ENCODE peak calls at places on chromosomes 13 and 19, in four cellular contexts. One of them, this sample, is unnamed.

GRCh38 chr19:28213476-28214082 is 999.4 kb downstream of the UQCRFS1 start:
- DNase-seq in stimulated activated naive CD8-positive, alpha-beta T cell treated with anti-CD3 and anti-CD28 coated beads, Interleukin-15, Interleukin-2, amounts not matched to agents 100 U/mL and 50 U/mL, for 24 hours: no peak
- DNase-seq in adipocyte: no peak
- DNase-seq in activated CD8-positive, alpha-beta memory T cell treated with anti-CD3 and anti-CD28 coated beads, Interleukin-2, amount 10 ng/mL, durations not matched to agents 7 days and 5 days: no peak
- DNase-seq in this sample: no peak

GRCh38 chr13:78610381-78610883 is 7.1 kb upstream of the POU4F1 start:
- DNase-seq in stimulated activated naive CD8-positive, alpha-beta T cell treated with anti-CD3 and anti-CD28 coated beads, Interleukin-15, Interleukin-2, amounts not matched to agents 100 U/mL and 50 U/mL, for 24 hours: no peak
- DNase-seq in adipocyte: no peak
- DNase-seq in activated CD8-positive, alpha-beta memory T cell treated with anti-CD3 and anti-CD28 coated beads, Interleukin-2, amount 10 ng/mL, durations not matched to agents 7 days and 5 days: no peak
- DNase-seq in this sample: no peak

GRCh38 chr19:793775-794174 is 3.5 kb upstream of the PTBP1 start:
- DNase-seq in stimulated activated naive CD8-positive, alpha-beta T cell treated with anti-CD3 and anti-CD28 coated beads, Interleukin-15, Interleukin-2, amounts not matched to agents 100 U/mL and 50 U/mL, for 24 hours: no peak
- DNase-seq in adipocyte: no peak
- DNase-seq in activated CD8-positive, alpha-beta memory T cell treated with anti-CD3 and anti-CD28 coated beads, Interleukin-2, amount 10 ng/mL, durations not matched to agents 7 days and 5 days: no peak
- DNase-seq in this sample: no peak

GRCh38 chr13:28637714-28638355 is 21.1 kb upstream of the POMP start:
- DNase-seq in stimulated activated naive CD8-positive, alpha-beta T cell treated with anti-CD3 and anti-CD28 coated beads, Interleukin-15, Interleukin-2, amounts not matched to agents 100 U/mL and 50 U/mL, for 24 hours: no peak
- DNase-seq in adipocyte: peak
- DNase-seq in activated CD8-positive, alpha-beta memory T cell treated with anti-CD3 and anti-CD28 coated beads, Interleukin-2, amount 10 ng/mL, durations not matched to agents 7 days and 5 days: no peak
- DNase-seq in this sample: no peak

GRCh38 chr19:32269831-32270230 is 75.6 kb upstream of the ZNF507 start:
- DNase-seq in stimulated activated naive CD8-positive, alpha-beta T cell treated with anti-CD3 and anti-CD28 coated beads, Interleukin-15, Interleukin-2, amounts not matched to agents 100 U/mL and 50 U/mL, for 24 hours: no peak
- DNase-seq in adipocyte: no peak
- DNase-seq in activated CD8-positive, alpha-beta memory T cell treated with anti-CD3 and anti-CD28 coated beads, Interleukin-2, amount 10 ng/mL, durations not matched to agents 7 days and 5 days: no peak
- DNase-seq in this sample: no peak

GRCh38 chr19:48102870-48103751 is 7.5 kb downstream of the PLA2G4C start:
- DNase-seq in stimulated activated naive CD8-positive, alpha-beta T cell treated with anti-CD3 and anti-CD28 coated beads, Interleukin-15, Interleukin-2, amounts not matched to agents 100 U/mL and 50 U/mL, for 24 hours: peak
- DNase-seq in adipocyte: peak
- DNase-seq in activated CD8-positive, alpha-beta memory T cell treated with anti-CD3 and anti-CD28 coated beads, Interleukin-2, amount 10 ng/mL, durations not matched to agents 7 days and 5 days: peak
- DNase-seq in this sample: peak

GRCh38 chr13:40452038-40452666 is 214.3 kb downstream of the FOXO1 start:
- DNase-seq in stimulated activated naive CD8-positive, alpha-beta T cell treated with anti-CD3 and anti-CD28 coated beads, Interleukin-15, Interleukin-2, amounts not matched to agents 100 U/mL and 50 U/mL, for 24 hours: no peak
- DNase-seq in adipocyte: no peak
- DNase-seq in activated CD8-positive, alpha-beta memory T cell treated with anti-CD3 and anti-CD28 coated beads, Interleukin-2, amount 10 ng/mL, durations not matched to agents 7 days and 5 days: no peak
- DNase-seq in this sample: no peak

GRCh38 chr13:41837668-41838067 is 123.2 kb downstream of the VWA8 start:
- DNase-seq in stimulated activated naive CD8-positive, alpha-beta T cell treated with anti-CD3 and anti-CD28 coated beads, Interleukin-15, Interleukin-2, amounts not matched to agents 100 U/mL and 50 U/mL, for 24 hours: no peak
- DNase-seq in adipocyte: no peak
- DNase-seq in activated CD8-positive, alpha-beta memory T cell treated with anti-CD3 and anti-CD28 coated beads, Interleukin-2, amount 10 ng/mL, durations not matched to agents 7 days and 5 days: no peak
- DNase-seq in this sample: no peak

GRCh38 chr19:7658219-7658686 is 10.6 kb upstream of the RETN start:
- DNase-seq in stimulated activated naive CD8-positive, alpha-beta T cell treated with anti-CD3 and anti-CD28 coated beads, Interleukin-15, Interleukin-2, amounts not matched to agents 100 U/mL and 50 U/mL, for 24 hours: peak
- DNase-seq in adipocyte: no peak
- DNase-seq in activated CD8-positive, alpha-beta memory T cell treated with anti-CD3 and anti-CD28 coated beads, Interleukin-2, amount 10 ng/mL, durations not matched to agents 7 days and 5 days: peak
- DNase-seq in this sample: no peak

GRCh38 chr19:20278342-20278741 is 111.3 kb downstream of the ZNF486 start:
- DNase-seq in stimulated activated naive CD8-positive, alpha-beta T cell treated with anti-CD3 and anti-CD28 coated beads, Interleukin-15, Interleukin-2, amounts not matched to agents 100 U/mL and 50 U/mL, for 24 hours: no peak
- DNase-seq in adipocyte: peak
- DNase-seq in activated CD8-positive, alpha-beta memory T cell treated with anti-CD3 and anti-CD28 coated beads, Interleukin-2, amount 10 ng/mL, durations not matched to agents 7 days and 5 days: peak
- DNase-seq in this sample: peak

GRCh38 chr19:34481861-34482379 is 362 bp downstream of the WTIP start:
- DNase-seq in stimulated activated naive CD8-positive, alpha-beta T cell treated with anti-CD3 and anti-CD28 coated beads, Interleukin-15, Interleukin-2, amounts not matched to agents 100 U/mL and 50 U/mL, for 24 hours: no peak
- DNase-seq in adipocyte: peak
- DNase-seq in activated CD8-positive, alpha-beta memory T cell treated with anti-CD3 and anti-CD28 coated beads, Interleukin-2, amount 10 ng/mL, durations not matched to agents 7 days and 5 days: no peak
- DNase-seq in this sample: no peak

GRCh38 chr13:40732658-40733057 is 38.3 kb downstream of the MRPS31 start:
- DNase-seq in stimulated activated naive CD8-positive, alpha-beta T cell treated with anti-CD3 and anti-CD28 coated beads, Interleukin-15, Interleukin-2, amounts not matched to agents 100 U/mL and 50 U/mL, for 24 hours: no peak
- DNase-seq in adipocyte: no peak
- DNase-seq in activated CD8-positive, alpha-beta memory T cell treated with anti-CD3 and anti-CD28 coated beads, Interleukin-2, amount 10 ng/mL, durations not matched to agents 7 days and 5 days: no peak
- DNase-seq in this sample: no peak

GRCh38 chr13:80649274-80649673 is 308.3 kb upstream of the SPRY2 start:
- DNase-seq in stimulated activated naive CD8-positive, alpha-beta T cell treated with anti-CD3 and anti-CD28 coated beads, Interleukin-15, Interleukin-2, amounts not matched to agents 100 U/mL and 50 U/mL, for 24 hours: no peak
- DNase-seq in adipocyte: no peak
- DNase-seq in activated CD8-positive, alpha-beta memory T cell treated with anti-CD3 and anti-CD28 coated beads, Interleukin-2, amount 10 ng/mL, durations not matched to agents 7 days and 5 days: no peak
- DNase-seq in this sample: no peak

GRCh38 chr13:112902669-112903068 is 66.3 kb upstream of the MCF2L start:
- DNase-seq in stimulated activated naive CD8-positive, alpha-beta T cell treated with anti-CD3 and anti-CD28 coated beads, Interleukin-15, Interleukin-2, amounts not matched to agents 100 U/mL and 50 U/mL, for 24 hours: no peak
- DNase-seq in adipocyte: no peak
- DNase-seq in activated CD8-positive, alpha-beta memory T cell treated with anti-CD3 and anti-CD28 coated beads, Interleukin-2, amount 10 ng/mL, durations not matched to agents 7 days and 5 days: no peak
- DNase-seq in this sample: no peak

GRCh38 chr13:112983428-112984196 is 14.6 kb downstream of the MCF2L start:
- DNase-seq in stimulated activated naive CD8-positive, alpha-beta T cell treated with anti-CD3 and anti-CD28 coated beads, Interleukin-15, Interleukin-2, amounts not matched to agents 100 U/mL and 50 U/mL, for 24 hours: no peak
- DNase-seq in adipocyte: no peak
- DNase-seq in activated CD8-positive, alpha-beta memory T cell treated with anti-CD3 and anti-CD28 coated beads, Interleukin-2, amount 10 ng/mL, durations not matched to agents 7 days and 5 days: no peak
- DNase-seq in this sample: peak

GRCh38 chr19:5045956-5046338 is 77.0 kb downstream of the KDM4B start:
- DNase-seq in stimulated activated naive CD8-positive, alpha-beta T cell treated with anti-CD3 and anti-CD28 coated beads, Interleukin-15, Interleukin-2, amounts not matched to agents 100 U/mL and 50 U/mL, for 24 hours: no peak
- DNase-seq in adipocyte: no peak
- DNase-seq in activated CD8-positive, alpha-beta memory T cell treated with anti-CD3 and anti-CD28 coated beads, Interleukin-2, amount 10 ng/mL, durations not matched to agents 7 days and 5 days: no peak
- DNase-seq in this sample: no peak

GRCh38 chr13:24269803-24270202 is 39.6 kb upstream of the C1QTNF9 start:
- DNase-seq in stimulated activated naive CD8-positive, alpha-beta T cell treated with anti-CD3 and anti-CD28 coated beads, Interleukin-15, Interleukin-2, amounts not matched to agents 100 U/mL and 50 U/mL, for 24 hours: no peak
- DNase-seq in adipocyte: no peak
- DNase-seq in activated CD8-positive, alpha-beta memory T cell treated with anti-CD3 and anti-CD28 coated beads, Interleukin-2, amount 10 ng/mL, durations not matched to agents 7 days and 5 days: no peak
- DNase-seq in this sample: no peak

GRCh38 chr19:34136127-34136526 is 36.2 kb upstream of the LSM14A start:
- DNase-seq in stimulated activated naive CD8-positive, alpha-beta T cell treated with anti-CD3 and anti-CD28 coated beads, Interleukin-15, Interleukin-2, amounts not matched to agents 100 U/mL and 50 U/mL, for 24 hours: no peak
- DNase-seq in adipocyte: no peak
- DNase-seq in activated CD8-positive, alpha-beta memory T cell treated with anti-CD3 and anti-CD28 coated beads, Interleukin-2, amount 10 ng/mL, durations not matched to agents 7 days and 5 days: no peak
- DNase-seq in this sample: no peak

GRCh38 chr19:7681336-7682174 is 922 bp downstream of the TRAPPC5 start:
- DNase-seq in stimulated activated naive CD8-positive, alpha-beta T cell treated with anti-CD3 and anti-CD28 coated beads, Interleukin-15, Interleukin-2, amounts not matched to agents 100 U/mL and 50 U/mL, for 24 hours: peak
- DNase-seq in adipocyte: peak
- DNase-seq in activated CD8-positive, alpha-beta memory T cell treated with anti-CD3 and anti-CD28 coated beads, Interleukin-2, amount 10 ng/mL, durations not matched to agents 7 days and 5 days: peak
- DNase-seq in this sample: peak

GRCh38 chr19:46828484-46828883 is 22.2 kb downstream of the AP2S1 start:
- DNase-seq in stimulated activated naive CD8-positive, alpha-beta T cell treated with anti-CD3 and anti-CD28 coated beads, Interleukin-15, Interleukin-2, amounts not matched to agents 100 U/mL and 50 U/mL, for 24 hours: peak
- DNase-seq in adipocyte: peak
- DNase-seq in activated CD8-positive, alpha-beta memory T cell treated with anti-CD3 and anti-CD28 coated beads, Interleukin-2, amount 10 ng/mL, durations not matched to agents 7 days and 5 days: peak
- DNase-seq in this sample: no peak

GRCh38 chr13:111421216-111421615 is 100.8 kb downstream of the TEX29 start:
- DNase-seq in stimulated activated naive CD8-positive, alpha-beta T cell treated with anti-CD3 and anti-CD28 coated beads, Interleukin-15, Interleukin-2, amounts not matched to agents 100 U/mL and 50 U/mL, for 24 hours: no peak
- DNase-seq in adipocyte: no peak
- DNase-seq in activated CD8-positive, alpha-beta memory T cell treated with anti-CD3 and anti-CD28 coated beads, Interleukin-2, amount 10 ng/mL, durations not matched to agents 7 days and 5 days: no peak
- DNase-seq in this sample: no peak

GRCh38 chr13:25927966-25928365 is 123.8 kb downstream of the SHISA2 start:
- DNase-seq in stimulated activated naive CD8-positive, alpha-beta T cell treated with anti-CD3 and anti-CD28 coated beads, Interleukin-15, Interleukin-2, amounts not matched to agents 100 U/mL and 50 U/mL, for 24 hours: no peak
- DNase-seq in adipocyte: peak
- DNase-seq in activated CD8-positive, alpha-beta memory T cell treated with anti-CD3 and anti-CD28 coated beads, Interleukin-2, amount 10 ng/mL, durations not matched to agents 7 days and 5 days: no peak
- DNase-seq in this sample: no peak

GRCh38 chr13:23320926-23321533 is 112.5 kb downstream of the SACS start:
- DNase-seq in stimulated activated naive CD8-positive, alpha-beta T cell treated with anti-CD3 and anti-CD28 coated beads, Interleukin-15, Interleukin-2, amounts not matched to agents 100 U/mL and 50 U/mL, for 24 hours: no peak
- DNase-seq in adipocyte: no peak
- DNase-seq in activated CD8-positive, alpha-beta memory T cell treated with anti-CD3 and anti-CD28 coated beads, Interleukin-2, amount 10 ng/mL, durations not matched to agents 7 days and 5 days: no peak
- DNase-seq in this sample: no peak

GRCh38 chr19:16301999-16302694 is 22.5 kb upstream of the KLF2 start:
- DNase-seq in stimulated activated naive CD8-positive, alpha-beta T cell treated with anti-CD3 and anti-CD28 coated beads, Interleukin-15, Interleukin-2, amounts not matched to agents 100 U/mL and 50 U/mL, for 24 hours: no peak
- DNase-seq in adipocyte: no peak
- DNase-seq in activated CD8-positive, alpha-beta memory T cell treated with anti-CD3 and anti-CD28 coated beads, Interleukin-2, amount 10 ng/mL, durations not matched to agents 7 days and 5 days: no peak
- DNase-seq in this sample: peak

GRCh38 chr19:3056454-3057016 is 5.8 kb downstream of the TLE5 start:
- DNase-seq in stimulated activated naive CD8-positive, alpha-beta T cell treated with anti-CD3 and anti-CD28 coated beads, Interleukin-15, Interleukin-2, amounts not matched to agents 100 U/mL and 50 U/mL, for 24 hours: no peak
- DNase-seq in adipocyte: no peak
- DNase-seq in activated CD8-positive, alpha-beta memory T cell treated with anti-CD3 and anti-CD28 coated beads, Interleukin-2, amount 10 ng/mL, durations not matched to agents 7 days and 5 days: no peak
- DNase-seq in this sample: no peak

GRCh38 chr13:30705672-30706071 is 29.7 kb upstream of the ALOX5AP start:
- DNase-seq in stimulated activated naive CD8-positive, alpha-beta T cell treated with anti-CD3 and anti-CD28 coated beads, Interleukin-15, Interleukin-2, amounts not matched to agents 100 U/mL and 50 U/mL, for 24 hours: no peak
- DNase-seq in adipocyte: no peak
- DNase-seq in activated CD8-positive, alpha-beta memory T cell treated with anti-CD3 and anti-CD28 coated beads, Interleukin-2, amount 10 ng/mL, durations not matched to agents 7 days and 5 days: peak
- DNase-seq in this sample: peak

GRCh38 chr13:111280666-111281577 is 39.5 kb upstream of the TEX29 start:
- DNase-seq in stimulated activated naive CD8-positive, alpha-beta T cell treated with anti-CD3 and anti-CD28 coated beads, Interleukin-15, Interleukin-2, amounts not matched to agents 100 U/mL and 50 U/mL, for 24 hours: no peak
- DNase-seq in adipocyte: peak
- DNase-seq in activated CD8-positive, alpha-beta memory T cell treated with anti-CD3 and anti-CD28 coated beads, Interleukin-2, amount 10 ng/mL, durations not matched to agents 7 days and 5 days: no peak
- DNase-seq in this sample: no peak

GRCh38 chr13:20654156-20654555 is 49.3 kb upstream of the IL17D start:
- DNase-seq in stimulated activated naive CD8-positive, alpha-beta T cell treated with anti-CD3 and anti-CD28 coated beads, Interleukin-15, Interleukin-2, amounts not matched to agents 100 U/mL and 50 U/mL, for 24 hours: no peak
- DNase-seq in adipocyte: peak
- DNase-seq in activated CD8-positive, alpha-beta memory T cell treated with anti-CD3 and anti-CD28 coated beads, Interleukin-2, amount 10 ng/mL, durations not matched to agents 7 days and 5 days: no peak
- DNase-seq in this sample: no peak

GRCh38 chr19:2422951-2423880 is 4.2 kb downstream of the TIMM13 start:
- DNase-seq in stimulated activated naive CD8-positive, alpha-beta T cell treated with anti-CD3 and anti-CD28 coated beads, Interleukin-15, Interleukin-2, amounts not matched to agents 100 U/mL and 50 U/mL, for 24 hours: no peak
- DNase-seq in adipocyte: no peak
- DNase-seq in activated CD8-positive, alpha-beta memory T cell treated with anti-CD3 and anti-CD28 coated beads, Interleukin-2, amount 10 ng/mL, durations not matched to agents 7 days and 5 days: no peak
- DNase-seq in this sample: no peak

GRCh38 chr13:26988059-26988769 is 183.4 kb downstream of the USP12 start:
- DNase-seq in stimulated activated naive CD8-positive, alpha-beta T cell treated with anti-CD3 and anti-CD28 coated beads, Interleukin-15, Interleukin-2, amounts not matched to agents 100 U/mL and 50 U/mL, for 24 hours: no peak
- DNase-seq in adipocyte: no peak
- DNase-seq in activated CD8-positive, alpha-beta memory T cell treated with anti-CD3 and anti-CD28 coated beads, Interleukin-2, amount 10 ng/mL, durations not matched to agents 7 days and 5 days: no peak
- DNase-seq in this sample: no peak

GRCh38 chr13:30148791-30149190 is 158.6 kb downstream of the KATNAL1 start:
- DNase-seq in stimulated activated naive CD8-positive, alpha-beta T cell treated with anti-CD3 and anti-CD28 coated beads, Interleukin-15, Interleukin-2, amounts not matched to agents 100 U/mL and 50 U/mL, for 24 hours: no peak
- DNase-seq in adipocyte: no peak
- DNase-seq in activated CD8-positive, alpha-beta memory T cell treated with anti-CD3 and anti-CD28 coated beads, Interleukin-2, amount 10 ng/mL, durations not matched to agents 7 days and 5 days: no peak
- DNase-seq in this sample: no peak

GRCh38 chr19:37511821-37512220 is 5.1 kb downstream of the ZNF793 start:
- DNase-seq in stimulated activated naive CD8-positive, alpha-beta T cell treated with anti-CD3 and anti-CD28 coated beads, Interleukin-15, Interleukin-2, amounts not matched to agents 100 U/mL and 50 U/mL, for 24 hours: no peak
- DNase-seq in adipocyte: no peak
- DNase-seq in activated CD8-positive, alpha-beta memory T cell treated with anti-CD3 and anti-CD28 coated beads, Interleukin-2, amount 10 ng/mL, durations not matched to agents 7 days and 5 days: no peak
- DNase-seq in this sample: no peak

GRCh38 chr13:112486386-112487126 is 101.4 kb downstream of the TUBGCP3 start:
- DNase-seq in stimulated activated naive CD8-positive, alpha-beta T cell treated with anti-CD3 and anti-CD28 coated beads, Interleukin-15, Interleukin-2, amounts not matched to agents 100 U/mL and 50 U/mL, for 24 hours: no peak
- DNase-seq in adipocyte: peak
- DNase-seq in activated CD8-positive, alpha-beta memory T cell treated with anti-CD3 and anti-CD28 coated beads, Interleukin-2, amount 10 ng/mL, durations not matched to agents 7 days and 5 days: no peak
- DNase-seq in this sample: no peak

GRCh38 chr19:55196803-55197202 is 12.5 kb downstream of the PTPRH start:
- DNase-seq in stimulated activated naive CD8-positive, alpha-beta T cell treated with anti-CD3 and anti-CD28 coated beads, Interleukin-15, Interleukin-2, amounts not matched to agents 100 U/mL and 50 U/mL, for 24 hours: no peak
- DNase-seq in adipocyte: no peak
- DNase-seq in activated CD8-positive, alpha-beta memory T cell treated with anti-CD3 and anti-CD28 coated beads, Interleukin-2, amount 10 ng/mL, durations not matched to agents 7 days and 5 days: no peak
- DNase-seq in this sample: no peak

GRCh38 chr19:10191347-10191746 is 3.4 kb downstream of the DNMT1 start:
- DNase-seq in stimulated activated naive CD8-positive, alpha-beta T cell treated with anti-CD3 and anti-CD28 coated beads, Interleukin-15, Interleukin-2, amounts not matched to agents 100 U/mL and 50 U/mL, for 24 hours: no peak
- DNase-seq in adipocyte: peak
- DNase-seq in activated CD8-positive, alpha-beta memory T cell treated with anti-CD3 and anti-CD28 coated beads, Interleukin-2, amount 10 ng/mL, durations not matched to agents 7 days and 5 days: no peak
- DNase-seq in this sample: peak

GRCh38 chr19:19820774-19821315 is 705 bp downstream of the ZNF506 start:
- DNase-seq in stimulated activated naive CD8-positive, alpha-beta T cell treated with anti-CD3 and anti-CD28 coated beads, Interleukin-15, Interleukin-2, amounts not matched to agents 100 U/mL and 50 U/mL, for 24 hours: peak
- DNase-seq in adipocyte: no peak
- DNase-seq in activated CD8-positive, alpha-beta memory T cell treated with anti-CD3 and anti-CD28 coated beads, Interleukin-2, amount 10 ng/mL, durations not matched to agents 7 days and 5 days: no peak
- DNase-seq in this sample: no peak

GRCh38 chr13:52411629-52412028 is 5.7 kb upstream of the THSD1 start:
- DNase-seq in stimulated activated naive CD8-positive, alpha-beta T cell treated with anti-CD3 and anti-CD28 coated beads, Interleukin-15, Interleukin-2, amounts not matched to agents 100 U/mL and 50 U/mL, for 24 hours: no peak
- DNase-seq in adipocyte: peak
- DNase-seq in activated CD8-positive, alpha-beta memory T cell treated with anti-CD3 and anti-CD28 coated beads, Interleukin-2, amount 10 ng/mL, durations not matched to agents 7 days and 5 days: no peak
- DNase-seq in this sample: no peak

GRCh38 chr13:94344126-94344863 is 135.2 kb downstream of the DCT start:
- DNase-seq in stimulated activated naive CD8-positive, alpha-beta T cell treated with anti-CD3 and anti-CD28 coated beads, Interleukin-15, Interleukin-2, amounts not matched to agents 100 U/mL and 50 U/mL, for 24 hours: no peak
- DNase-seq in adipocyte: peak
- DNase-seq in activated CD8-positive, alpha-beta memory T cell treated with anti-CD3 and anti-CD28 coated beads, Interleukin-2, amount 10 ng/mL, durations not matched to agents 7 days and 5 days: no peak
- DNase-seq in this sample: peak